ENCODE peak calls at places on chromosomes 11 and 22, in five cellular contexts. One of them, this sample, is unnamed. For H3K9me3, the result is how much of the 10 kb centered on the place peaks cover.

GRCh38 chr11:13287681-13288080 is 10.1 kb downstream of the BMAL1 start:
- DNase-seq in H9: no peak
- DNase-seq in left ventricle myocardium inferior: no peak
- DNase-seq in MM.1S: no peak
- DNase-seq in A549: no peak
- DNase-seq in this sample: no peak

GRCh38 chr22:21634081-21634480 is 1.5 kb downstream of the CCDC116 start:
- DNase-seq in H9: no peak
- DNase-seq in left ventricle myocardium inferior: no peak
- DNase-seq in MM.1S: no peak
- DNase-seq in A549: no peak
- DNase-seq in this sample: no peak

GRCh38 chr11:30206249-30206996 is 24.4 kb upstream of the FSHB start:
- DNase-seq in H9: no peak
- DNase-seq in left ventricle myocardium inferior: no peak
- DNase-seq in MM.1S: peak
- DNase-seq in A549: no peak
- DNase-seq in this sample: no peak

GRCh38 chr11:78453140-78453935 is 35.7 kb upstream of the GAB2 start:
- DNase-seq in H9: no peak
- DNase-seq in left ventricle myocardium inferior: no peak
- DNase-seq in MM.1S: peak
- DNase-seq in A549: no peak
- DNase-seq in this sample: no peak

GRCh38 chr22:29260601-29261315 is 7.0 kb downstream of the RHBDD3 start:
- DNase-seq in H9: no peak
- DNase-seq in left ventricle myocardium inferior: no peak
- DNase-seq in MM.1S: no peak
- DNase-seq in A549: no peak
- DNase-seq in this sample: no peak

GRCh38 chr11:9601041-9601875 is 27.8 kb downstream of the WEE1 start:
- DNase-seq in H9: peak
- DNase-seq in left ventricle myocardium inferior: no peak
- DNase-seq in MM.1S: peak
- DNase-seq in A549: no peak
- DNase-seq in this sample: no peak

GRCh38 chr11:33325456-33325855 is 68.3 kb downstream of the HIPK3 start:
- DNase-seq in H9: no peak
- DNase-seq in left ventricle myocardium inferior: no peak
- DNase-seq in MM.1S: no peak
- DNase-seq in A549: no peak
- DNase-seq in this sample: no peak

GRCh38 chr11:72217856-72218745 is 1.5 kb downstream of the FOLR2 start:
- DNase-seq in H9: no peak
- DNase-seq in left ventricle myocardium inferior: no peak
- DNase-seq in MM.1S: no peak
- DNase-seq in A549: no peak
- DNase-seq in this sample: no peak

GRCh38 chr11:120186799-120187591 is 23.8 kb upstream of the OAF start:
- DNase-seq in H9: peak
- DNase-seq in left ventricle myocardium inferior: no peak
- DNase-seq in MM.1S: no peak
- DNase-seq in A549: no peak
- DNase-seq in this sample: no peak

GRCh38 chr11:3109921-3110706 is 52.9 kb upstream of the CARS1 start:
- DNase-seq in H9: peak
- DNase-seq in left ventricle myocardium inferior: no peak
- DNase-seq in MM.1S: peak
- DNase-seq in A549: peak
- DNase-seq in this sample: peak

GRCh38 chr11:75270896-75271415 is 30.4 kb downstream of the TPBGL start:
- DNase-seq in H9: no peak
- DNase-seq in left ventricle myocardium inferior: peak
- DNase-seq in MM.1S: peak
- DNase-seq in A549: peak
- DNase-seq in this sample: no peak

GRCh38 chr22:44918166-44918924 is 91.5 kb downstream of the PHF21B start:
- DNase-seq in H9: no peak
- DNase-seq in left ventricle myocardium inferior: peak
- DNase-seq in MM.1S: no peak
- DNase-seq in A549: no peak
- DNase-seq in this sample: no peak

GRCh38 chr22:36385491-36386350 is 2.0 kb downstream of the MYH9 start:
- DNase-seq in H9: no peak
- DNase-seq in left ventricle myocardium inferior: peak
- DNase-seq in MM.1S: peak
- DNase-seq in A549: no peak
- DNase-seq in this sample: peak

GRCh38 chr11:6328321-6328720 is 8.0 kb upstream of the CAVIN3 start:
- DNase-seq in H9: no peak
- DNase-seq in left ventricle myocardium inferior: no peak
- DNase-seq in MM.1S: no peak
- DNase-seq in A549: no peak
- DNase-seq in this sample: no peak

GRCh38 chr11:44979536-44980399 is 29.1 kb upstream of the TP53I11 start:
- DNase-seq in H9: peak
- DNase-seq in left ventricle myocardium inferior: no peak
- DNase-seq in MM.1S: no peak
- DNase-seq in A549: peak
- DNase-seq in this sample: no peak

GRCh38 chr11:56783448-56784041 is 35.0 kb upstream of the OR9G4 start:
- DNase-seq in H9: no peak
- DNase-seq in left ventricle myocardium inferior: no peak
- DNase-seq in MM.1S: peak
- DNase-seq in A549: peak
- DNase-seq in this sample: no peak

GRCh38 chr11:59212744-59213573 is at the start of gene MPEG1:
- DNase-seq in H9: no peak
- DNase-seq in left ventricle myocardium inferior: no peak
- DNase-seq in MM.1S: no peak
- DNase-seq in A549: no peak
- DNase-seq in this sample: no peak

GRCh38 chr22:49462795-49463194 is 364.9 kb downstream of the BRD1 start:
- DNase-seq in H9: no peak
- DNase-seq in left ventricle myocardium inferior: no peak
- DNase-seq in MM.1S: no peak
- DNase-seq in A549: no peak
- DNase-seq in this sample: no peak

GRCh38 chr22:49461674-49462073 is 366.0 kb downstream of the BRD1 start:
- DNase-seq in H9: no peak
- DNase-seq in left ventricle myocardium inferior: no peak
- DNase-seq in MM.1S: no peak
- DNase-seq in A549: no peak
- DNase-seq in this sample: no peak

GRCh38 chr22:49462291-49462690 is 365.4 kb downstream of the BRD1 start:
- DNase-seq in H9: no peak
- DNase-seq in left ventricle myocardium inferior: no peak
- DNase-seq in MM.1S: no peak
- DNase-seq in A549: no peak
- DNase-seq in this sample: no peak

GRCh38 chr22:49458708-49459099 is 369.0 kb downstream of the BRD1 start:
- DNase-seq in H9: no peak
- DNase-seq in left ventricle myocardium inferior: no peak
- DNase-seq in MM.1S: no peak
- DNase-seq in A549: no peak
- DNase-seq in this sample: no peak

DNA sequence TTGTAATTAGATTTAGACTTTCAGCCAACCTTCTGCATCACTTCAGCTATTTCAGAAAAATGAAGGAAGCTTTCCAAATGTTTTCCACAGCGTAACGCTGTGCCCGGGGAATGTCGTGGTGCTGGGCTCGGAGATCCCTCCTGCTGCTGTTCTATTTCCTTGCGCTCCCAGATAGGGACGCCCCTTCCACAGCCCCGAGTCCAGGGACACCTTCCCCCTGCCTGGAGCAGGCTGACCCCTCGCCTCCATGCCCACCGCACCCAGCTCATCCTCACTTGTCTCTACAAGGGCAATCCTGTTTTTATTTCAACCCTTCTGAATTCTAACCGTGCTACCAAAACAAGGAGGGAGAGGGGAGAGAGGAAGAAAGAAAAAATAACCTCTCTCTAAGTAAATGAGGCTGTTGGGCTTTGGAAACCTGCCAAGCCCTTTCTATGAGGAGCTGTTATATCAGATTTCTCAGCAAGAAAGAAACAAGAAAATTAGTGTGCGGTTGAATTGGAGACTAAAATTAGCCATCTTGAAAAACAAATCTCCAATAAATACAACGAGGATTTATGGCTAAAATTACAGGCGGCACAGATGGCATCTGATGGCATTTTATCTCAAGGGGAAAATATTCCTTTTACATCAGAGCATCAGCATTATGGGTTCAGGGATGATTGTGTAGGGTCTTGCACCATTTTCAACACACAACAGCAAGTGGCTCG is 366.9 kb downstream of the BRD1 start:
- DNase-seq in H9: no peak
- DNase-seq in left ventricle myocardium inferior: no peak
- DNase-seq in MM.1S: no peak
- DNase-seq in A549: no peak
- DNase-seq in this sample: no peak
- H3K9me3 ChIP-seq in H9: under half
- H3K9me3 ChIP-seq in left ventricle myocardium inferior: under half
- H3K9me3 ChIP-seq in MM.1S: under half
- H3K9me3 ChIP-seq in A549: under half
- H3K9me3 ChIP-seq in this sample: under half

GRCh38 chr22:47818496-47818895 is 1056.0 kb downstream of the TBC1D22A start:
- DNase-seq in H9: no peak
- DNase-seq in left ventricle myocardium inferior: no peak
- DNase-seq in MM.1S: no peak
- DNase-seq in A549: no peak
- DNase-seq in this sample: no peak
- H3K9me3 ChIP-seq in H9: under half
- H3K9me3 ChIP-seq in left ventricle myocardium inferior: under half
- H3K9me3 ChIP-seq in MM.1S: under half
- H3K9me3 ChIP-seq in A549: under half
- H3K9me3 ChIP-seq in this sample: under half

GRCh38 chr22:48337957-48338792 is 1489.5 kb downstream of the BRD1 start:
- DNase-seq in H9: no peak
- DNase-seq in left ventricle myocardium inferior: no peak
- DNase-seq in MM.1S: no peak
- DNase-seq in A549: no peak
- DNase-seq in this sample: no peak

GRCh38 chr22:48335442-48336139 is 1492.1 kb downstream of the BRD1 start:
- DNase-seq in H9: no peak
- DNase-seq in left ventricle myocardium inferior: no peak
- DNase-seq in MM.1S: no peak
- DNase-seq in A549: no peak
- DNase-seq in this sample: no peak

GRCh38 chr22:48334971-48335370 is 1492.7 kb downstream of the BRD1 start:
- DNase-seq in H9: no peak
- DNase-seq in left ventricle myocardium inferior: no peak
- DNase-seq in MM.1S: no peak
- DNase-seq in A549: no peak
- DNase-seq in this sample: no peak

GRCh38 chr22:48333816-48334735 is 1493.6 kb downstream of the BRD1 start:
- DNase-seq in H9: no peak
- DNase-seq in left ventricle myocardium inferior: no peak
- DNase-seq in MM.1S: no peak
- DNase-seq in A549: no peak
- DNase-seq in this sample: no peak

GRCh38 chr22:48336339-48337060 is 1491.2 kb downstream of the BRD1 start:
- DNase-seq in H9: no peak
- DNase-seq in left ventricle myocardium inferior: no peak
- DNase-seq in MM.1S: no peak
- DNase-seq in A549: no peak
- DNase-seq in this sample: no peak
- H3K9me3 ChIP-seq in H9: under half
- H3K9me3 ChIP-seq in left ventricle myocardium inferior: under half
- H3K9me3 ChIP-seq in MM.1S: under half
- H3K9me3 ChIP-seq in A549: under half
- H3K9me3 ChIP-seq in this sample: under half

GRCh38 chr22:49435596-49435995 is 392.1 kb downstream of the BRD1 start:
- DNase-seq in H9: peak
- DNase-seq in left ventricle myocardium inferior: no peak
- DNase-seq in MM.1S: no peak
- DNase-seq in A549: no peak
- DNase-seq in this sample: no peak
- H3K9me3 ChIP-seq in H9: under half
- H3K9me3 ChIP-seq in left ventricle myocardium inferior: under half
- H3K9me3 ChIP-seq in MM.1S: under half
- H3K9me3 ChIP-seq in A549: under half
- H3K9me3 ChIP-seq in this sample: under half